ENCODE peak calls at places on chromosomes 2 and 18, in seven cellular contexts. N is K562, D is HCT116, O is HepG2, S is H1, A is SK-N-SH, Z is GM12878. Y is an unnamed sample.

GRCh38 chr2:140863713-140864112 is 1267.1 kb downstream of the LRP1B start:
- DNase-seq in S (no peak), D (peak; percentile 63), A (peak; percentile 29), Z (peak; percentile 13), O (peak; percentile 51), N (no peak), Y (peak; percentile 76)

GRCh38 chr2:68453761-68454360 is 13.2 kb downstream of the FBXO48 start:
- DNase-seq in D (no peak), S (no peak), O (no peak), Z (no peak), A (no peak), N (no peak), Y (no peak)

GRCh38 chr2:152322222-152322621 is 12.8 kb upstream of the FMNL2 start:
- DNase-seq in O (no peak), D (no peak), Z (no peak), A (no peak), N (no peak), S (no peak), Y (no peak)

GRCh38 chr2:73963385-73964120 is 21.2 kb upstream of the TET3 start:
- DNase-seq in D (no peak), Z (peak; percentile 80), A (no peak), S (no peak), N (no peak), O (no peak), Y (no peak)

GRCh38 chr2:237603718-237604362 is 13.3 kb upstream of the RAB17 start:
- DNase-seq in O (peak; percentile 40), N (no peak), A (no peak), Z (peak; percentile 35), D (no peak), S (no peak), Y (no peak)

GRCh38 chr2:223324402-223324801 is 272.4 kb downstream of the KCNE4 start:
- DNase-seq in S (no peak), O (no peak), A (no peak), D (no peak), Z (no peak), N (no peak), Y (no peak)

GRCh38 chr2:16381511-16381910 is 284.1 kb downstream of the CYRIA start:
- DNase-seq in A (no peak), Z (no peak), O (no peak), N (no peak), D (no peak), S (no peak), Y (no peak)

GRCh38 chr18:304887-305529 is 37.2 kb upstream of the THOC1 start:
- DNase-seq in D (no peak), N (no peak), Z (no peak), O (no peak), S (no peak), A (no peak), Y (peak; percentile 38)

GRCh38 chr2:96265349-96265839 is 403 bp downstream of the TMEM127 start:
- DNase-seq in S (no peak), A (peak; percentile 88), Z (no peak), N (peak; percentile 80), D (no peak), O (peak; percentile 23), Y (peak; percentile 30)

GRCh38 chr2:119694994-119695521 is 16.1 kb downstream of the TMEM177 start:
- DNase-seq in Z (no peak), D (no peak), O (peak; percentile 66), A (no peak), N (no peak), S (no peak), Y (peak; percentile 18)

GRCh38 chr2:194004590-194005206 is 1652.3 kb upstream of the SLC39A10 start:
- DNase-seq in A (no peak), D (no peak), S (no peak), N (no peak), Z (no peak), O (no peak), Y (no peak)

GRCh38 chr2:210226186-210226585 is 939 bp upstream of the ACADL start:
- DNase-seq in D (no peak), Z (no peak), A (no peak), S (no peak), O (no peak), N (no peak), Y (no peak)

GRCh38 chr2:79512442-79513401 is at the start of gene CTNNA2:
- DNase-seq in A (peak; percentile 97), O (peak; percentile 46), N (peak; percentile 94), Z (no peak), S (peak; percentile 83), D (no peak), Y (no peak)

GRCh38 chr18:9735238-9735637 is 27.1 kb downstream of the RAB31 start:
- DNase-seq in A (no peak), N (no peak), D (no peak), O (peak; percentile 54), S (no peak), Z (no peak), Y (no peak)

GRCh38 chr18:49730951-49731391 is 82.4 kb downstream of the ACAA2 start:
- DNase-seq in S (no peak), N (no peak), D (no peak), A (no peak), O (no peak), Z (no peak), Y (no peak)

GRCh38 chr2:167293172-167293781 is 405.0 kb downstream of the XIRP2 start:
- DNase-seq in O (no peak), Z (no peak), D (no peak), N (no peak), S (no peak), A (no peak), Y (no peak)

GRCh38 chr2:95344208-95344570 is 47.0 kb downstream of the KCNIP3 start:
- DNase-seq in A (no peak), O (no peak), D (no peak), N (no peak), Z (no peak), S (no peak), Y (no peak)

GRCh38 chr2:66683599-66683998 is 248.7 kb downstream of the MEIS1 start:
- DNase-seq in A (no peak), N (no peak), S (no peak), Z (no peak), O (no peak), D (no peak), Y (no peak)

GRCh38 chr2:146927080-146927714 is 917.6 kb upstream of the ACVR2A start:
- DNase-seq in Z (no peak), O (peak; percentile 28), A (peak; percentile 14), S (peak; percentile 44), N (no peak), D (peak; percentile 39), Y (peak; percentile 68)

GRCh38 chr18:8706545-8706980 is 1.2 kb downstream of the MTCL1 start:
- DNase-seq in Z (no peak), A (no peak), N (peak; percentile 37), S (no peak), O (no peak), D (no peak), Y (no peak)

GRCh38 chr2:7022956-7023467 is 105.8 kb downstream of the RNF144A start:
- DNase-seq in D (no peak), O (no peak), Z (no peak), N (no peak), A (no peak), S (no peak), Y (no peak)

GRCh38 chr2:68569604-68570003 is 73.8 kb upstream of the PROKR1 start:
- DNase-seq in Z (no peak), N (no peak), D (no peak), A (no peak), O (no peak), S (no peak), Y (no peak)

GRCh38 chr18:77777126-77777525 is 527.5 kb downstream of the GALR1 start:
- DNase-seq in D (no peak), N (no peak), A (no peak), S (no peak), O (no peak), Z (no peak), Y (no peak)

GRCh38 chr2:84821806-84822205 is 59.1 kb downstream of the TRABD2A start:
- DNase-seq in S (no peak), N (no peak), O (no peak), A (no peak), D (no peak), Z (no peak), Y (no peak)

GRCh38 chr18:77248873-77249582 is 620 bp upstream of the GALR1 start:
- DNase-seq in D (no peak), A (no peak), N (no peak), S (no peak), Z (no peak), O (no peak), Y (no peak)

GRCh38 chr2:128769457-128770142 is 450.9 kb upstream of the HS6ST1 start:
- DNase-seq in A (no peak), O (no peak), S (no peak), N (no peak), D (no peak), Z (no peak), Y (no peak)

GRCh38 chr2:173574713-173575112 is 220.0 kb downstream of the CDCA7 start:
- DNase-seq in S (no peak), Z (no peak), D (no peak), A (no peak), O (no peak), N (no peak), Y (no peak)
- TF ChIP-seq JUND in S (no peak), Z (no peak), D (peak; percentile 9), A (no peak), O (no peak), N (no peak), Y (no peak)

DNA sequence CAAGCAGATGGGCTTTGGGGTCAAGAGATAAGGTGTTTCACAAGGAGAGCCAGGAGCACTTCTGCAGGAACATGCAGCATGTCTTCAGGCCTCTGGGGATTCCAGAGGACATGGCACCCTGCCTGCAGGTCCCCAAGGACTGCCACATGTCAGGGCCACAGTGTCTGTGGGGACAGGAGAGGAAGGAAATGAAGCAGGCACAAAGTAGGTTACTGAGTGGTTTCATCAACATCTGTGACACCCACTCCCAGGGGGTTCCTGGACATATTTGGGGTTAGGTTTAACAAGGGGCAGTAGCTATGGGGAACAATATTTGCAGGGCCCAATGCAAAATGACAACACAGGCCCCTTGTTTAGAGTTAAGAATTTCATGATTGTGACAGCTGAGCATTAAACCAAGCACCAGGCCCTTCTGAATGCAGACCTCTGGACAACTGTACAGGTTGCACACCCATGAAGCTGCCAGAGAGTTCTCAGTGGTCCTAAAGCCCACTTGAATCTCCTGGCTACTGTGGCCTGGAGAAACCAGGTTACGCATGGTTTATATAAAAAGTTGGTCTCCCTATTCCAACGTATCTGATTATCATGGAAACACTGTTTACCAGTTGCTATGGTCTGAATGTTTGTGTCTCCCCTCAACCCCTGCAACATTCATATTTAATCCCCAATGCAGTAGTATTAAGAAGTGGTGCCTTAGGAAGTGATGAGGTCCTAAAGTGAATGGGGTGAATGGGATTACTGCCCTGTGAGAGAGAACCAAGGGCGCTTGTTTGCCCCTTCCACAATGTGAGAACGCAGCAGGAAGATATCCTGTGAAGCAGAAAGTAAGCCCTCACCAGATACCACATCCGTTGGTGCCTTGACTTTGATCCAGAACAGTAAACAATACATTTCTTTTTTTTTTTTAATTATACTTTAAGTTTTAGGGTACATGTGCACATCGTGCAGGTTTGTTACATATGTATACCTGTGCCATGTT is 48.2 kb upstream of the ANXA4 start:
- DNase-seq in A (no peak), O (no peak), N (no peak), S (no peak), D (no peak), Z (peak; percentile 63), Y (no peak)
- TF ChIP-seq JUND in A (no peak), O (no peak), N (no peak), S (no peak), D (no peak), Z (no peak), Y (no peak)

GRCh38 chr2:44100351-44100750 is 68.3 kb upstream of the PPM1B start:
- DNase-seq in S (no peak), A (no peak), Z (no peak), N (no peak), D (peak; percentile 16), O (peak; percentile 38), Y (no peak)
- TF ChIP-seq JUND in S (no peak), A (peak; percentile 70), Z (no peak), N (no peak), D (peak; percentile 25), O (no peak), Y (no peak)

GRCh38 chr2:196442211-196442610 is 197.3 kb upstream of the CCDC150 start:
- DNase-seq in O (no peak), D (no peak), Z (no peak), S (no peak), A (no peak), N (no peak), Y (no peak)
- TF ChIP-seq JUND in O (no peak), D (no peak), Z (no peak), S (no peak), A (no peak), N (no peak), Y (no peak)

Y was measured in T47D.